ENCODE peak calls at places on chromosomes 4 and X, in eight cellular contexts. L is A549; W is keratinocyte; H is body of pancreas; Z is A172; O is stimulated activated CD8-positive, alpha-beta memory T cell treated with anti-CD3 and anti-CD28 coated beads, Interleukin-7, amount 100 ng/mL, for 1 hour; B is left ventricle myocardium inferior; X is PC-9. T is an unnamed sample.

GRCh38 chrX:64976673-64977040 is 407 bp upstream of the ZC4H2 start:
- DNase-seq in X (no peak), B (no peak), W (no peak), Z (no peak), O (no peak), H (no peak), L (no peak), T (no peak)

GRCh38 chrX:115428011-115428410 is 133.0 kb upstream of the PLS3 start:
- DNase-seq in W (no peak), B (no peak), L (no peak), X (no peak), O (no peak), Z (no peak), H (no peak), T (no peak)

GRCh38 chr4:48779998-48780866 is at the start of gene FRYL:
- DNase-seq in O (peak; percentile 90), L (peak; percentile 73), W (peak; percentile 88), Z (peak; percentile 99), H (peak; percentile 100), X (peak; percentile 98), B (peak; percentile 100), T (peak; percentile 100)

GRCh38 chrX:71665747-71666146 is 1.6 kb upstream of the LOC101059915 start:
- DNase-seq in Z (no peak), O (no peak), W (no peak), X (no peak), H (no peak), L (no peak), B (no peak), T (no peak)

GRCh38 chr4:54423066-54423465 is 194.0 kb downstream of the PDGFRA start:
- DNase-seq in O (no peak), L (no peak), B (no peak), Z (no peak), H (no peak), X (no peak), W (peak; percentile 0), T (no peak)

GRCh38 chr4:103498161-103499070 is 221.4 kb downstream of the TACR3 start:
- DNase-seq in L (no peak), Z (peak; percentile 79), W (no peak), O (no peak), X (peak; percentile 25), H (no peak), B (no peak), T (no peak)

GRCh38 chr4:2824329-2825183 is 19.1 kb upstream of the ADD1 start:
- DNase-seq in B (peak; percentile 32), W (no peak), O (no peak), H (no peak), Z (no peak), X (no peak), L (no peak), T (no peak)

GRCh38 chrX:104282326-104282725 is 27.6 kb upstream of the ESX1 start:
- DNase-seq in Z (no peak), L (no peak), X (no peak), B (no peak), O (no peak), W (no peak), H (no peak), T (no peak)

GRCh38 chr4:120633810-120634209 is 288.7 kb downstream of the PRDM5 start:
- DNase-seq in H (no peak), O (no peak), L (no peak), B (no peak), X (no peak), Z (no peak), W (no peak), T (no peak)

GRCh38 chrX:44019911-44020310 is 46.7 kb upstream of the NDP start:
- DNase-seq in L (no peak), X (no peak), O (no peak), Z (no peak), H (no peak), B (no peak), W (no peak), T (no peak)

GRCh38 chrX:152869972-152870371 is 27.9 kb upstream of the ZNF185 start:
- DNase-seq in O (no peak), B (no peak), X (no peak), L (peak; percentile 5), W (no peak), Z (no peak), H (no peak), T (no peak)

T was measured in small intestine.